ENCODE peak calls at places on chromosomes 4 and X, in five cellular contexts. D is thyroid gland, I is adipocyte, C is T1000, O is SW 1271. G is an unnamed sample.

GRCh38 chr4:155889946-155890345 is 13.6 kb upstream of the TDO2 start:
- DNase-seq in D (no peak), I (no peak), C (no peak), O (no peak), G (no peak)

GRCh38 chr4:172830295-172830764 is 338.3 kb upstream of the GALNT7 start:
- DNase-seq in D (no peak), I (peak; percentile 79), C (no peak), O (no peak), G (no peak)

GRCh38 chr4:106264331-106264728 is 51.7 kb downstream of the TBCK start:
- DNase-seq in D (no peak), I (no peak), C (no peak), O (no peak), G (no peak)

GRCh38 chr4:138866314-138866713 is 149.3 kb upstream of the NOCT start:
- DNase-seq in D (no peak), I (no peak), C (no peak), O (no peak), G (no peak)

GRCh38 chr4:808860-809570 is 16.9 kb downstream of the CPLX1 start:
- DNase-seq in D (no peak), I (no peak), C (no peak), O (no peak), G (no peak)

GRCh38 chr4:76373919-76374552 is 46.9 kb downstream of the CCDC158 start:
- DNase-seq in D (peak; percentile 26), I (peak; percentile 6), C (no peak), O (peak; percentile 2), G (peak; percentile 28)

GRCh38 chr4:124427095-124427767 is 285.3 kb downstream of the ANKRD50 start:
- DNase-seq in D (peak; percentile 13), I (no peak), C (no peak), O (no peak), G (no peak)

GRCh38 chr4:72909461-72909860 is 160.1 kb downstream of the COX18 start:
- DNase-seq in D (no peak), I (no peak), C (no peak), O (no peak), G (peak; percentile 15)

GRCh38 chr4:74157116-74157742 is 689 bp upstream of the MTHFD2L start:
- DNase-seq in D (no peak), I (peak; percentile 49), C (no peak), O (peak; percentile 14), G (no peak)

GRCh38 chrX:150967786-150968185 is 15.3 kb upstream of the HMGB3 start:
- DNase-seq in D (peak; percentile 33), I (no peak), C (no peak), O (no peak), G (no peak)

GRCh38 chrX:101287402-101287801 is 3.7 kb downstream of the TAF7L start:
- DNase-seq in D (no peak), I (peak; percentile 72), C (no peak), O (peak; percentile 2), G (no peak)

GRCh38 chr4:101599620-101600019 is 190.9 kb upstream of the BANK1 start:
- DNase-seq in D (no peak), I (peak; percentile 89), C (no peak), O (no peak), G (no peak)

GRCh38 chrX:39950035-39950688 is 147.6 kb downstream of the BCOR start:
- DNase-seq in D (no peak), I (no peak), C (no peak), O (no peak), G (no peak)

G was measured in prostate gland.